ENCODE peak calls at places on chromosomes 1 and 21, in six cellular contexts. L is NCI-H2081 treated with DMSO at 0.1 percent for 48 hours; O is heart right ventricle; D is naive thymus-derived CD4-positive, alpha-beta T cell; C is G401; M is NCI-H1092 treated with DMSO at 0.1 percent for 48 hours. U is an unnamed sample.

GRCh38 chr21:34337741-34338140 is 26.1 kb upstream of the KCNE2 start:
- DNase-seq in L (no peak), O (no peak), D (no peak), C (no peak), M (no peak), U (no peak)

GRCh38 chr1:1954831-1955441 is 35.9 kb upstream of the TMEM52 start:
- DNase-seq in L (no peak), O (no peak), D (no peak), C (no peak), M (no peak), U (no peak)

GRCh38 chr1:231390071-231390470 is 32.0 kb downstream of the EGLN1 start:
- DNase-seq in L (no peak), O (no peak), D (no peak), C (no peak), M (no peak), U (no peak)

GRCh38 chr1:212255705-212256307 is 29.4 kb upstream of the PPP2R5A start:
- DNase-seq in L (no peak), O (no peak), D (no peak), C (no peak), M (no peak), U (no peak)

GRCh38 chr1:229087339-229087738 is 183.6 kb upstream of the RAB4A start:
- DNase-seq in L (no peak), O (no peak), D (no peak), C (no peak), M (no peak), U (no peak)

GRCh38 chr1:87197156-87197555 is 131.5 kb upstream of the LMO4 start:
- DNase-seq in L (no peak), O (no peak), D (no peak), C (no peak), M (no peak), U (no peak)

GRCh38 chr1:114828251-114828650 is 26.4 kb upstream of the SYCP1 start:
- DNase-seq in L (no peak), O (no peak), D (no peak), C (no peak), M (no peak), U (no peak)

GRCh38 chr1:21761052-21761451 is 21.9 kb downstream of the USP48 start:
- DNase-seq in L (no peak), O (no peak), D (no peak), C (no peak), M (no peak), U (no peak)

GRCh38 chr1:1428174-1428573 is 7.1 kb upstream of the ANKRD65 start:
- DNase-seq in L (no peak), O (no peak), D (no peak), C (no peak), M (no peak), U (no peak)

GRCh38 chr1:233790662-233791371 is 113.7 kb upstream of the SLC35F3 start:
- DNase-seq in L (peak), O (peak), D (peak), C (peak), M (peak), U (no peak)

GRCh38 chr1:40383095-40383487 is 9.6 kb downstream of the SMAP2 start:
- DNase-seq in L (no peak), O (no peak), D (no peak), C (peak), M (no peak), U (no peak)

GRCh38 chr1:64915381-64916274 is 50.7 kb downstream of the JAK1 start:
- DNase-seq in L (no peak), O (no peak), D (no peak), C (no peak), M (no peak), U (no peak)

GRCh38 chr1:229203030-229203751 is 67.7 kb upstream of the RAB4A start:
- DNase-seq in L (no peak), O (no peak), D (no peak), C (no peak), M (no peak), U (no peak)

GRCh38 chr1:168220470-168220871 is 5.3 kb upstream of the SFT2D2 start:
- DNase-seq in L (no peak), O (no peak), D (no peak), C (no peak), M (no peak), U (no peak)